ENCODE peak calls at places on chromosomes 11 and 22, in nine cellular contexts. I, O, V, A, N, P, U, H and D are unnamed samples.

GRCh38 chr11:108929241-108929640 is 264.4 kb downstream of the DDX10 start:
- DNase-seq in V (peak; percentile 93), U (no peak), H (peak; percentile 99), N (no peak), P (peak; percentile 57), I (no peak), O (no peak), A (no peak), D (no peak)

GRCh38 chr11:3231851-3232744 is at the start of gene MRGPRE:
- DNase-seq in I (peak; percentile 60), P (no peak), U (peak; percentile 65), H (no peak), O (peak; percentile 40), V (peak; percentile 8), A (no peak), N (peak; percentile 49), D (no peak)

GRCh38 chr11:74139151-74139918 is 31.5 kb downstream of the C2CD3 start:
- DNase-seq in N (no peak), O (no peak), A (no peak), V (no peak), P (no peak), I (no peak), H (peak; percentile 23), U (no peak), D (no peak)

GRCh38 chr11:47408598-47409439 is 429 bp downstream of the SLC39A13 start:
- DNase-seq in A (no peak), H (peak; percentile 87), P (peak; percentile 65), V (peak; percentile 82), U (peak; percentile 85), I (peak; percentile 76), O (peak; percentile 44), N (peak; percentile 62), D (no peak)

GRCh38 chr11:129828301-129828836 is 12.7 kb downstream of the TMEM45B start:
- DNase-seq in A (no peak), P (no peak), I (no peak), V (peak; percentile 81), U (no peak), O (peak; percentile 53), H (no peak), N (no peak), D (no peak)

GRCh38 chr22:45291061-45291930 is 6.5 kb downstream of the UPK3A start:
- DNase-seq in V (no peak), H (no peak), O (no peak), P (no peak), I (no peak), N (no peak), A (no peak), U (no peak), D (no peak)

GRCh38 chr11:96155627-96156378 is 187.2 kb downstream of the MAML2 start:
- DNase-seq in V (peak; percentile 93), P (peak; percentile 60), I (peak; percentile 86), O (peak; percentile 58), H (peak; percentile 97), A (no peak), U (peak; percentile 85), N (peak; percentile 85), D (no peak)

GRCh38 chr11:11207428-11207827 is 145.6 kb downstream of the CSNK2A3 start:
- DNase-seq in U (no peak), H (no peak), A (no peak), I (no peak), V (no peak), P (no peak), N (no peak), O (no peak), D (no peak)

GRCh38 chr22:42645938-42646568 is 3.1 kb downstream of the CYB5R3 start:
- DNase-seq in U (no peak), P (no peak), A (no peak), H (no peak), O (peak; percentile 57), V (no peak), N (peak; percentile 59), I (no peak), D (no peak)

GRCh38 chr11:28529540-28530410 is 421.6 kb downstream of the METTL15 start:
- DNase-seq in O (no peak), N (no peak), I (no peak), V (peak; percentile 42), A (no peak), U (no peak), H (peak; percentile 82), P (no peak), D (no peak)

GRCh38 chr22:31998784-31999435 is 44.2 kb upstream of the SLC5A1 start:
- DNase-seq in O (no peak), N (no peak), H (no peak), P (no peak), V (no peak), A (no peak), U (no peak), I (no peak), D (no peak)

GRCh38 chr11:75164318-75164827 is 13.5 kb downstream of the SLCO2B1 start:
- DNase-seq in O (no peak), N (peak; percentile 54), V (no peak), A (no peak), U (no peak), I (peak; percentile 75), P (no peak), H (no peak), D (no peak)

GRCh38 chr22:30239421-30240405 is 6.8 kb downstream of the LIF start:
- DNase-seq in A (no peak), H (peak; percentile 76), U (no peak), N (no peak), I (no peak), O (no peak), P (no peak), V (peak; percentile 50), D (no peak)

GRCh38 chr11:720017-720641 is 14.1 kb downstream of the EPS8L2 start:
- DNase-seq in V (no peak), A (no peak), N (no peak), P (no peak), H (no peak), O (no peak), I (no peak), U (no peak), D (no peak)
- H3K4me3 ChIP-seq in V (no peak overlapping the region), A (no peak overlapping the region), N (no peak overlapping the region), P (no peak overlapping the region), H (no peak overlapping the region), O (no peak overlapping the region), I (peak overlapping the region; percentile 38), U (no peak overlapping the region), D (peak overlapping the region; percentile 17)

GRCh38 chr11:119363081-119363861 is 16.8 kb upstream of the MFRP start:
- DNase-seq in A (no peak), O (peak; percentile 76), I (no peak), V (no peak), U (peak; percentile 62), N (peak; percentile 48), P (no peak), H (no peak), D (no peak)
- H3K4me1 ChIP-seq in A (peaks cover 12% of the 10 kb centered on the region), O (peaks cover 58% of the 10 kb centered on the region), I (peaks cover 78% of the 10 kb centered on the region), V (peaks cover 35% of the 10 kb centered on the region), U (peaks cover 59% of the 10 kb centered on the region), N (peaks cover 14% of the 10 kb centered on the region), P (peaks cover 26% of the 10 kb centered on the region), H (peaks cover 27% of the 10 kb centered on the region), D (peaks cover 14% of the 10 kb centered on the region)

GRCh38 chr11:64339754-64340408 is at the start of gene CCDC88B:
- DNase-seq in V (no peak), H (no peak), N (peak; percentile 45), U (no peak), P (no peak), I (peak; percentile 77), A (peak; percentile 91), O (peak; percentile 31), D (peak; percentile 84)
- H3K4me3 ChIP-seq in V (no peak within 1 kb of the TSS), H (no peak within 1 kb of the TSS), N (no peak within 1 kb of the TSS), U (peak within 1 kb of the TSS; percentile 30), P (no peak within 1 kb of the TSS), I (no peak within 1 kb of the TSS), A (peak within 1 kb of the TSS; percentile 79), O (no peak within 1 kb of the TSS), D (peak within 1 kb of the TSS; percentile 74)

GRCh38 chr22:24265734-24266133 is 4.9 kb upstream of the SPECC1L start:
- DNase-seq in N (no peak), O (no peak), A (no peak), I (no peak), H (peak; percentile 5), U (no peak), P (no peak), V (no peak), D (no peak)
- H3K4me1 ChIP-seq in N (no peaks in the 10 kb centered on the region), O (no peaks in the 10 kb centered on the region), A (no peaks in the 10 kb centered on the region), I (no peaks in the 10 kb centered on the region), H (peaks cover 6% of the 10 kb centered on the region), U (peaks cover 5% of the 10 kb centered on the region), P (no peaks in the 10 kb centered on the region), V (no peaks in the 10 kb centered on the region), D (no peaks in the 10 kb centered on the region)

GRCh38 chr22:49632199-49633009 is 195.3 kb downstream of the BRD1 start:
- DNase-seq in V (peak; percentile 8), U (no peak), P (no peak), I (peak; percentile 75), O (peak; percentile 69), A (no peak), N (peak; percentile 81), H (peak; percentile 28), D (no peak)
- H3K4me3 ChIP-seq in V (no peak overlapping the region), U (peak overlapping the region; percentile 37), P (peak overlapping the region; percentile 41), I (peak overlapping the region; percentile 56), O (no peak overlapping the region), A (no peak overlapping the region), N (peak overlapping the region; percentile 26), H (peak overlapping the region; percentile 34), D (no peak overlapping the region)

DNA sequence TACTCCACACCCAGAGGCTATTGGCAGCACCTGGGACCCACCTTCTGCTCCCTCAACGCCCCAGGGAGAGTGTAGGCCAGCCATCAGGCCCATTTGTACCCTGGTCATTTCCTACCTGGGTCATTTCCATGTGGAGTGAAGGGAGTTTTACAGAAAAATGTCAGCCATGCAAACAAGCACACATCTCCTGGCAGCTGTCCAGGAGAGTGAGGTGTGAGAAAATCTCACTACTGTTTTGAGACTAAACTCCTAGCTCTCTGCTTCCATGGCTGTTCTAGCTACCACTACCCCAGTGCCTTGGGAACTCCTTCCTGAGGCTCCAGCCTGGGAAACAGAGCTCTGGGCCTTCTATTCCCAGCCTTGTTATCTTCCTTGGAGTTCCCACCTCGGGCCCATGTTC is 2.8 kb upstream of the TMPRSS13 start:
- DNase-seq in H (no peak), O (peak; percentile 29), U (peak; percentile 42), V (no peak), P (no peak), N (peak; percentile 56), I (no peak), A (peak; percentile 46), D (no peak)
- H3K4me1 ChIP-seq in H (no peaks in the 10 kb centered on the region), O (peaks cover 12% of the 10 kb centered on the region), U (peaks cover 22% of the 10 kb centered on the region), V (no peaks in the 10 kb centered on the region), P (peaks cover 13% of the 10 kb centered on the region), N (peaks cover 1% of the 10 kb centered on the region), I (no peaks in the 10 kb centered on the region), A (peaks cover 52% of the 10 kb centered on the region), D (peaks cover 30% of the 10 kb centered on the region)

GRCh38 chr22:46845281-46846153 is 83.1 kb downstream of the TBC1D22A start:
- DNase-seq in H (peak; percentile 63), P (no peak), V (no peak), N (peak; percentile 57), U (no peak), O (no peak), I (no peak), A (no peak), D (no peak)
- H3K4me3 ChIP-seq in H (no peak overlapping the region), P (peak overlapping the region; percentile 44), V (peak overlapping the region; percentile 32), N (peak overlapping the region; percentile 8), U (peak overlapping the region; percentile 25), O (no peak overlapping the region), I (peak overlapping the region; percentile 24), A (no peak overlapping the region), D (no peak overlapping the region)